ENCODE peak calls at places on chromosomes 16 and 17, in ten cellular contexts. O is activated T-cell treated with anti-CD3 and anti-CD28 coated beads for 4 hours; I is dermis microvascular lymphatic vessel endothelial cell; R is CD4-positive, alpha-beta memory T cell; A is OCI-LY7; Y is ACHN; B is DND-41; Z is stimulated activated CD8-positive, alpha-beta memory T cell treated with anti-CD3 and anti-CD28 coated beads, Interleukin-15, amount 100 ng/mL, for 1 hour; W is NCI-H1105; L is NCI-H1417. M is an unnamed sample.

GRCh38 chr16:78022347-78022746 is at the start of gene CLEC3A:
- DNase-seq in W (no peak), I (no peak), Z (no peak), O (no peak), B (no peak), A (no peak), Y (no peak), R (no peak), L (no peak), M (peak)

GRCh38 chr16:15876503-15876902 is 11.9 kb downstream of the CEP20 start:
- DNase-seq in Y (peak), O (no peak), L (no peak), W (no peak), B (no peak), Z (no peak), I (no peak), A (no peak), R (no peak), M (no peak)

GRCh38 chr16:75078886-75079285 is 37.7 kb downstream of the LDHD start:
- DNase-seq in O (no peak), I (no peak), A (no peak), Y (no peak), R (no peak), B (no peak), W (no peak), Z (no peak), L (no peak), M (no peak)

GRCh38 chr16:73002836-73003235 is 45.1 kb downstream of the ZFHX3 start:
- DNase-seq in B (no peak), O (no peak), W (no peak), I (no peak), A (no peak), L (no peak), Z (no peak), R (no peak), Y (no peak), M (no peak)

GRCh38 chr16:13036600-13036999 is 135.2 kb downstream of the SHISA9 start:
- DNase-seq in L (no peak), O (no peak), Z (no peak), I (peak), R (no peak), A (peak), Y (peak), W (no peak), B (peak), M (peak)

GRCh38 chr16:19757762-19758595 is 39.9 kb downstream of the IQCK start:
- DNase-seq in B (no peak), L (peak), Z (no peak), R (no peak), I (no peak), W (no peak), Y (no peak), O (no peak), A (no peak), M (no peak)

GRCh38 chr17:51668963-51669246 is 408.6 kb downstream of the UTP18 start:
- DNase-seq in Z (no peak), I (no peak), O (no peak), Y (no peak), L (no peak), A (no peak), R (no peak), W (no peak), B (no peak), M (peak)

GRCh38 chr16:11580451-11581086 is 6.2 kb downstream of the LITAF start:
- DNase-seq in W (no peak), I (no peak), Z (no peak), L (no peak), R (no peak), B (no peak), O (no peak), A (no peak), Y (no peak), M (no peak)

GRCh38 chr17:57092171-57092570 is 7.1 kb downstream of the AKAP1 start:
- DNase-seq in W (no peak), Z (no peak), I (no peak), O (no peak), B (no peak), Y (no peak), A (peak), R (no peak), L (no peak), M (no peak)

GRCh38 chr16:31708348-31708747 is 165.3 kb upstream of the ZNF267 start:
- DNase-seq in B (peak), R (peak), W (no peak), O (no peak), Z (no peak), L (no peak), I (no peak), Y (no peak), A (no peak), M (no peak)

GRCh38 chr16:16004314-16004749 is 54.9 kb downstream of the ABCC1 start:
- DNase-seq in Z (no peak), L (no peak), Y (peak), I (no peak), R (no peak), B (no peak), A (no peak), O (no peak), W (no peak), M (no peak)

GRCh38 chr16:20675488-20676267 is 21.8 kb downstream of the ACSM1 start:
- DNase-seq in B (peak), W (peak), I (no peak), R (peak), O (no peak), A (no peak), Y (peak), Z (no peak), L (peak), M (peak)

GRCh38 chr16:15874745-15875314 is 13.6 kb downstream of the CEP20 start:
- DNase-seq in L (peak), B (peak), W (peak), I (peak), Z (no peak), O (no peak), R (no peak), Y (peak), A (peak), M (peak)

GRCh38 chr17:52823155-52823554 is 664.6 kb upstream of the CA10 start:
- DNase-seq in Y (no peak), B (no peak), Z (no peak), O (no peak), I (peak), R (no peak), W (no peak), L (no peak), A (no peak), M (no peak)

GRCh38 chr17:32285770-32286517 is 20.3 kb downstream of the RHBDL3 start:
- DNase-seq in A (no peak), O (no peak), Z (no peak), I (no peak), Y (no peak), W (no peak), R (no peak), B (no peak), L (no peak), M (no peak)

GRCh38 chr16:53282975-53283946 is 151.0 kb upstream of the RBL2 start:
- DNase-seq in O (no peak), I (peak), R (peak), B (no peak), Z (no peak), A (peak), L (peak), W (peak), Y (peak), M (no peak)

GRCh38 chr16:66961065-66961744 is at the start of gene CES3:
- DNase-seq in Z (no peak), O (no peak), I (peak), Y (peak), W (no peak), A (peak), L (peak), B (peak), R (peak), M (peak)

GRCh38 chr16:363110-364090 is 6.9 kb downstream of the MRPL28 start:
- DNase-seq in W (no peak), R (no peak), Y (no peak), Z (no peak), A (no peak), I (no peak), O (no peak), L (peak), B (no peak), M (no peak)

GRCh38 chr17:31726980-31727427 is 132.0 kb downstream of the COPRS start:
- DNase-seq in I (peak), Y (no peak), L (no peak), Z (no peak), W (no peak), A (no peak), R (no peak), O (no peak), B (no peak), M (peak)

GRCh38 chr17:61218438-61218837 is 181.2 kb upstream of the TBX2 start:
- DNase-seq in Y (no peak), B (no peak), W (no peak), A (no peak), Z (no peak), L (no peak), I (peak), O (no peak), R (no peak), M (no peak)

M was measured in islet precursor cell.